ENCODE peak calls at places on chromosomes 4 and X, in eight cellular contexts. J, D, S, F, R, K, O and V are unnamed samples.

GRCh38 chr4:6885953-6886557 is 23.6 kb upstream of the TBC1D14 start:
- DNase-seq in J (no peak), D (peak), S (no peak), F (no peak), R (peak), K (no peak), O (peak), V (peak)

GRCh38 chr4:53992785-53993184 is 71.6 kb downstream of the CHIC2 start:
- DNase-seq in J (no peak), D (no peak), S (no peak), F (no peak), R (no peak), K (no peak), O (no peak), V (no peak)

GRCh38 chr4:186151499-186151898 is 39.9 kb upstream of the CYP4V2 start:
- DNase-seq in J (no peak), D (no peak), S (no peak), F (no peak), R (no peak), K (peak), O (no peak), V (no peak)

GRCh38 chr4:102723511-102723910 is 37.3 kb downstream of the MANBA start:
- DNase-seq in J (no peak), D (no peak), S (no peak), F (no peak), R (no peak), K (no peak), O (peak), V (peak)

GRCh38 chrX:123975180-123975579 is 13.7 kb downstream of the STAG2 start:
- DNase-seq in J (no peak), D (no peak), S (no peak), F (no peak), R (no peak), K (no peak), O (peak), V (peak)

GRCh38 chr4:151781026-151781425 is 20.2 kb upstream of the GATB start:
- DNase-seq in J (no peak), D (no peak), S (no peak), F (no peak), R (no peak), K (no peak), O (no peak), V (no peak)

GRCh38 chr4:141486375-141486997 is 149.9 kb upstream of the IL15 start:
- DNase-seq in J (no peak), D (no peak), S (peak), F (no peak), R (no peak), K (peak), O (peak), V (peak)

GRCh38 chrX:131792789-131793462 is 230.2 kb upstream of the STK26 start:
- DNase-seq in J (peak), D (peak), S (no peak), F (peak), R (no peak), K (no peak), O (peak), V (peak)

GRCh38 chr4:143186202-143186601 is 1.5 kb downstream of the USP38 start:
- DNase-seq in J (no peak), D (no peak), S (no peak), F (no peak), R (no peak), K (peak), O (peak), V (peak)

GRCh38 chrX:55867254-55867653 is 149.7 kb downstream of the RRAGB start:
- DNase-seq in J (no peak), D (no peak), S (no peak), F (no peak), R (no peak), K (peak), O (peak), V (peak)

GRCh38 chrX:77493677-77494553 is 46.7 kb downstream of the FGF16 start:
- DNase-seq in J (no peak), D (no peak), S (peak), F (no peak), R (no peak), K (peak), O (peak), V (peak)

GRCh38 chr4:57090099-57090498 is 20.1 kb downstream of the IGFBP7 start:
- DNase-seq in J (no peak), D (no peak), S (no peak), F (no peak), R (no peak), K (no peak), O (no peak), V (no peak)

GRCh38 chr4:119656986-119657635 is 28.5 kb upstream of the PDE5A start:
- DNase-seq in J (no peak), D (no peak), S (no peak), F (no peak), R (no peak), K (peak), O (peak), V (peak)

GRCh38 chr4:41977709-41978108 is 3.8 kb upstream of the DCAF4L1 start:
- DNase-seq in J (no peak), D (no peak), S (peak), F (no peak), R (no peak), K (no peak), O (peak), V (peak)

DNA sequence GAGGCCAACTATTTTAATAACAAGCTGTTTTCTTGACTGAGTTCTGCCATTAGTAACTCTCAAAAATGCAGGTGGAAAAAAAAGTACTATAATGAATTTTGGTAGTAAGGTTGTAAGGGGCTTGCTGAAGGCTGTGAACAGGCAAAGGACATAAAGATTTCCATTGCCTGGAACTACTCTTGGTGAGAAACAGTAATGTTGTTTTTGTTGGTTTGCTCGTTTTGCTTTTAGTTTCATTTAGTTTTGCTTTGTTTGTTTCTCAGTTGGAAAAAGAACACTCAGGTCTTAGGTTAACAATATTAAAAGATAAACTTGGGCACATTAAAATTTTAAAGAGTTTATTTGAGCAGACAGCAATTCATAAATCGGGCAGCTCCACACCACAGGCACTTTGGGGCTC is 824.5 kb upstream of the HTR2C start:
- DNase-seq in J (no peak), D (no peak), S (no peak), F (no peak), R (no peak), K (no peak), O (no peak), V (no peak)
- TF ChIP-seq CTCF in J (no peak), D (no peak), S (no peak), F (no peak), R (no peak), K (no peak), O (no peak), V (no peak)

GRCh38 chr4:173531085-173531965 is 1.3 kb upstream of the HAND2 start:
- DNase-seq in J (peak), D (peak), S (no peak), F (no peak), R (no peak), K (peak), O (no peak), V (no peak)
- H3K4me3 ChIP-seq in J (peak), D (peak), S (no peak), F (peak), R (no peak), K (peak), O (no peak), V (no peak)

DNA sequence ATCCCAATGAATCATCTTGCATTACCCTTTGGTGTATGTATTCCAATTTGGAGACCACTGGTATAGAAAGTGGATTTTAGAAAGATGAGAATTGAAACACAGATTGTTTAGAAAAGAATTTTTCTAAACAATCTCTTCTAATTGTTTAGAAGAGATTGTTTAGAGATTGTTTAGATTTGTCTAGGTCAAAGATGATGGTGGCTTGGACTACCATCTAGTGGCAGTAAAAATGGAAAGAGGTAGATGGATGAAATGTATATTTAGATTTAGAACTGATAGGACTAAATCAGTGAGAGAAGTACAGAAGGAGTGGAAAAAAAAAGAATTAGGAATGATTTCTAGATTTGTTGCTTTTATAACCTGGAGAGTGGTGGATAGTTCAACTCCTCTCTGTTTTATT is 70.6 kb downstream of the ARSJ start:
- DNase-seq in J (no peak), D (no peak), S (no peak), F (no peak), R (no peak), K (no peak), O (peak), V (no peak)
- TF ChIP-seq CTCF in J (no peak), D (peak), S (no peak), F (no peak), R (no peak), K (no peak), O (no peak), V (peak)

GRCh38 chr4:24969486-24969885 is 56.6 kb upstream of the CCDC149 start:
- DNase-seq in J (no peak), D (no peak), S (no peak), F (no peak), R (no peak), K (no peak), O (no peak), V (no peak)
- H3K4me3 ChIP-seq in J (no peak), D (no peak), S (no peak), F (no peak), R (no peak), K (no peak), O (no peak), V (no peak)

GRCh38 chr4:138216272-138216867 is 25.8 kb downstream of the SLC7A11 start:
- DNase-seq in J (no peak), D (no peak), S (no peak), F (no peak), R (no peak), K (no peak), O (no peak), V (no peak)
- TF ChIP-seq CTCF in J (no peak), D (no peak), S (no peak), F (no peak), R (no peak), K (no peak), O (no peak), V (no peak)